ENCODE peak calls at places on chromosomes 1 and 21, in five cellular contexts. D is stimulated activated naive CD8-positive, alpha-beta T cell treated with anti-CD3 and anti-CD28 coated beads, Interleukin-15, Interleukin-2, amounts not matched to agents 100 U/mL and 50 U/mL, for 24 hours; M is activated naive CD8-positive, alpha-beta T cell treated with anti-CD3 and anti-CD28 coated beads for 36 hours; Y is iris pigment epithelial cell; Z is WTC11. W is an unnamed sample.

GRCh38 chr1:246794261-246795093 is 70.3 kb downstream of the SCCPDH start:
- DNase-seq in D (no peak), M (no peak), Y (no peak), Z (no peak), W (no peak)

GRCh38 chr1:94743866-94744265 is 76.3 kb upstream of the SLC44A3 start:
- DNase-seq in D (no peak), M (no peak), Y (peak), Z (no peak), W (no peak)

GRCh38 chr21:42081138-42081537 is 10.0 kb downstream of the UMODL1 start:
- DNase-seq in D (no peak), M (no peak), Y (no peak), Z (no peak), W (no peak)

GRCh38 chr1:115764541-115764940 is 4.0 kb downstream of the CASQ2 start:
- DNase-seq in D (no peak), M (no peak), Y (peak), Z (no peak), W (no peak)

GRCh38 chr1:26820784-26821269 is 5.7 kb upstream of the ZDHHC18 start:
- DNase-seq in D (no peak), M (no peak), Y (no peak), Z (no peak), W (peak)

GRCh38 chr1:156308078-156308477 is 9.0 kb upstream of the VHLL start:
- DNase-seq in D (no peak), M (no peak), Y (peak), Z (no peak), W (no peak)

GRCh38 chr1:28176492-28177470 is at the start of gene PTAFR:
- DNase-seq in D (no peak), M (no peak), Y (no peak), Z (no peak), W (no peak)

GRCh38 chr1:113191579-113192076 is 118.6 kb downstream of the LRIG2 start:
- DNase-seq in D (no peak), M (no peak), Y (no peak), Z (no peak), W (no peak)

GRCh38 chr1:55823521-55824296 is 608.5 kb upstream of the USP24 start:
- DNase-seq in D (no peak), M (no peak), Y (peak), Z (no peak), W (no peak)

GRCh38 chr1:166884971-166885370 is 8.9 kb upstream of the TADA1 start:
- DNase-seq in D (no peak), M (no peak), Y (no peak), Z (no peak), W (no peak)

GRCh38 chr1:184827600-184828368 is 73.1 kb upstream of the EDEM3 start:
- DNase-seq in D (no peak), M (no peak), Y (peak), Z (no peak), W (no peak)

GRCh38 chr21:42171091-42172053 is 47.6 kb upstream of the ABCG1 start:
- DNase-seq in D (no peak), M (no peak), Y (no peak), Z (no peak), W (no peak)

GRCh38 chr1:94971491-94971924 is 44.6 kb upstream of the CNN3 start:
- DNase-seq in D (no peak), M (no peak), Y (peak), Z (no peak), W (no peak)

GRCh38 chr1:46603481-46603857 is 599 bp downstream of the MKNK1 start:
- DNase-seq in D (no peak), M (no peak), Y (no peak), Z (no peak), W (no peak)

GRCh38 chr1:36096500-36097412 is 8.1 kb downstream of the ADPRS start:
- DNase-seq in D (no peak), M (no peak), Y (no peak), Z (peak), W (peak)

GRCh38 chr1:169115891-169116585 is 9.5 kb downstream of the ATP1B1 start:
- DNase-seq in D (no peak), M (no peak), Y (peak), Z (no peak), W (peak)

GRCh38 chr1:233972951-233973635 is 68.6 kb downstream of the SLC35F3 start:
- DNase-seq in D (no peak), M (no peak), Y (no peak), Z (no peak), W (no peak)

GRCh38 chr1:212559929-212560328 is 48.6 kb upstream of the ATF3 start:
- DNase-seq in D (no peak), M (no peak), Y (no peak), Z (no peak), W (no peak)

GRCh38 chr1:165592945-165593823 is 37.9 kb upstream of the MGST3 start:
- DNase-seq in D (peak), M (peak), Y (peak), Z (peak), W (peak)

GRCh38 chr1:98325646-98326441 is 335.7 kb upstream of the SNX7 start:
- DNase-seq in D (no peak), M (no peak), Y (peak), Z (no peak), W (no peak)

GRCh38 chr1:94384485-94385353 is 33.5 kb upstream of the ABCD3 start:
- DNase-seq in D (peak), M (no peak), Y (no peak), Z (no peak), W (peak)

GRCh38 chr1:104136621-104137020 is 386.9 kb downstream of the AMY1C start:
- DNase-seq in D (no peak), M (no peak), Y (no peak), Z (no peak), W (no peak)

GRCh38 chr1:246012271-246012854 is 494.7 kb downstream of the SMYD3 start:
- DNase-seq in D (no peak), M (no peak), Y (peak), Z (no peak), W (peak)

GRCh38 chr1:235553063-235553675 is 48.9 kb upstream of the B3GALNT2 start:
- DNase-seq in D (no peak), M (no peak), Y (no peak), Z (no peak), W (no peak)

GRCh38 chr1:231359113-231359512 is 21.0 kb downstream of the SPRTN start:
- DNase-seq in D (no peak), M (no peak), Y (peak), Z (no peak), W (peak)

GRCh38 chr1:2259668-2260392 is 31.7 kb downstream of the SKI start:
- DNase-seq in D (no peak), M (no peak), Y (no peak), Z (no peak), W (no peak)

GRCh38 chr1:82269466-82269865 is 468.7 kb downstream of the ADGRL2 start:
- DNase-seq in D (no peak), M (no peak), Y (peak), Z (no peak), W (no peak)

GRCh38 chr1:226687476-226687875 is 51.6 kb downstream of the ITPKB start:
- DNase-seq in D (peak), M (peak), Y (no peak), Z (no peak), W (peak)

GRCh38 chr1:38045431-38046332 is 911 bp downstream of the POU3F1 start:
- DNase-seq in D (no peak), M (peak), Y (peak), Z (peak), W (peak)

GRCh38 chr1:220076861-220077762 is 12.5 kb downstream of the BPNT1 start:
- DNase-seq in D (no peak), M (no peak), Y (no peak), Z (no peak), W (no peak)

GRCh38 chr1:162663086-162663485 is 30.8 kb downstream of the DDR2 start:
- DNase-seq in D (no peak), M (no peak), Y (peak), Z (no peak), W (no peak)

GRCh38 chr1:244796719-244797406 is 38.6 kb upstream of the COX20 start:
- DNase-seq in D (peak), M (peak), Y (peak), Z (peak), W (peak)

GRCh38 chr1:7561331-7561921 is 209.7 kb upstream of the VAMP3 start:
- DNase-seq in D (peak), M (peak), Y (peak), Z (peak), W (peak)

GRCh38 chr1:32743380-32744062 is 41.0 kb upstream of the SYNC start:
- DNase-seq in D (no peak), M (no peak), Y (no peak), Z (no peak), W (no peak)

GRCh38 chr1:77961392-77961791 is 17.5 kb downstream of the FUBP1 start:
- DNase-seq in D (no peak), M (no peak), Y (no peak), Z (no peak), W (no peak)

GRCh38 chr21:32336711-32337110 is 38.1 kb downstream of the MRAP start:
- DNase-seq in D (no peak), M (no peak), Y (peak), Z (no peak), W (no peak)

GRCh38 chr1:2320760-2321159 is 70.6 kb downstream of the MORN1 start:
- DNase-seq in D (no peak), M (no peak), Y (no peak), Z (no peak), W (no peak)

GRCh38 chr21:45130324-45130774 is 56.0 kb downstream of the ADARB1 start:
- DNase-seq in D (no peak), M (no peak), Y (peak), Z (no peak), W (no peak)

GRCh38 chr1:193707271-193708015 is 521.0 kb upstream of the B3GALT2 start:
- DNase-seq in D (no peak), M (no peak), Y (peak), Z (no peak), W (no peak)

GRCh38 chr1:179935909-179936496 is 18.6 kb upstream of the CEP350 start:
- DNase-seq in D (no peak), M (no peak), Y (no peak), Z (no peak), W (no peak)